ENCODE peak calls at places on chromosomes 11 and 22, in nine cellular contexts. P is hepatocyte, X is PC-3, G is GM23248, V is Karpas-422, O is SK-N-SH, M is HCT116, J is PC-9, R is MM.1S. Y is an unnamed sample. For H3K9me2 and H3K9me3, the result is how much of the 10 kb centered on the place peaks cover.

GRCh38 chr22:20242393-20243175 is 25.5 kb downstream of the RTN4R start:
- DNase-seq in P (no peak), X (no peak), G (no peak), V (no peak), O (no peak), M (no peak), J (no peak), R (no peak), Y (no peak)

GRCh38 chr22:44906999-44907644 is 102.7 kb downstream of the PHF21B start:
- DNase-seq in P (no peak), X (no peak), G (no peak), V (no peak), O (no peak), M (no peak), J (no peak), R (no peak), Y (no peak)

GRCh38 chr11:108852701-108853100 is 187.8 kb downstream of the DDX10 start:
- DNase-seq in P (no peak), X (no peak), G (no peak), V (no peak), O (no peak), M (no peak), J (no peak), R (no peak), Y (no peak)

GRCh38 chr11:4493480-4493818 is 11.0 kb downstream of the OR52K1 start:
- DNase-seq in P (no peak), X (no peak), G (no peak), V (no peak), O (no peak), M (no peak), J (no peak), R (no peak), Y (no peak)

GRCh38 chr11:71368966-71369365 is 79.2 kb downstream of the DHCR7 start:
- DNase-seq in P (no peak), X (no peak), G (no peak), V (no peak), O (no peak), M (no peak), J (no peak), R (no peak), Y (no peak)

GRCh38 chr22:22404598-22405284 is 103.8 kb downstream of the ZNF280B start:
- DNase-seq in P (no peak), X (no peak), G (no peak), V (peak), O (no peak), M (no peak), J (no peak), R (no peak), Y (peak)

GRCh38 chr11:134644489-134645456 is 232.7 kb upstream of the B3GAT1 start:
- DNase-seq in P (no peak), X (no peak), G (no peak), V (no peak), O (no peak), M (no peak), J (no peak), R (no peak), Y (no peak)

GRCh38 chr11:7657306-7658025 is 15.8 kb downstream of the CYB5R2 start:
- DNase-seq in P (peak), X (peak), G (peak), V (peak), O (peak), M (peak), J (peak), R (peak), Y (no peak)

GRCh38 chr11:121829159-121829643 is 286.8 kb downstream of the BLID start:
- DNase-seq in P (peak), X (peak), G (peak), V (no peak), O (no peak), M (peak), J (no peak), R (no peak), Y (no peak)

GRCh38 chr11:68314203-68314885 is 2.0 kb downstream of the LRP5 start:
- DNase-seq in P (no peak), X (no peak), G (no peak), V (no peak), O (peak), M (no peak), J (no peak), R (no peak), Y (no peak)

GRCh38 chr11:112459001-112459400 is 198.3 kb upstream of the PLET1 start:
- DNase-seq in P (no peak), X (no peak), G (peak), V (no peak), O (no peak), M (no peak), J (no peak), R (no peak), Y (no peak)

DNA sequence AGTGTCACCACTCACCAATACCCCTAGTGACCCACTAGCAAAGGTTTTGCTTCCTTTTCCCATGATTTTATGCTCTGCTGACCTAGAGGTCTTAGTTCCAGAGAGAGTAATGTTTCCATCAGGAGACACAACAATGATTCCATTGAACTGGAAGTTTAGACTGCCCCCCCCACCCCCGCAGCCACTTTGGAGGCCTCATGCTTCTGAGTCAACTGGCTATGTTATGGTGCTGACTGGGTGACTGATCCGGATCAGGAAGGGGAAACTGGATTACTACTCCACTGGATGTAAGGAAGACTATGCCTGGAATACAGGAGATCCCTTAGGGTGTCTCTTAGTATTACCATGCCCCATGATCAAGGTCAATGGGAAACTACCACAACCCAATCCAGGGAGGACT is 633.6 kb downstream of the OPCML start:
- DNase-seq in P (no peak), X (no peak), G (no peak), V (no peak), O (no peak), M (no peak), J (no peak), R (no peak), Y (no peak)
- H3K9me2 ChIP-seq in P (under half), X (under half), G (under half), V (under half), O (under half), M (under half), J (under half), R (under half), Y (under half)

GRCh38 chr22:38284042-38284402 is 11.2 kb upstream of the TMEM184B start:
- DNase-seq in P (peak), X (no peak), G (peak), V (no peak), O (no peak), M (no peak), J (no peak), R (no peak), Y (no peak)
- H3K4me2 ChIP-seq in P (peak), X (no peak), G (peak), V (no peak), O (no peak), M (peak), J (peak), R (no peak), Y (no peak)

GRCh38 chr22:49885281-49885680 is 31.6 kb downstream of the ZBED4 start:
- DNase-seq in P (no peak), X (no peak), G (no peak), V (no peak), O (no peak), M (no peak), J (no peak), R (no peak), Y (no peak)

GRCh38 chr22:49884503-49885260 is 31.0 kb downstream of the ZBED4 start:
- DNase-seq in P (no peak), X (no peak), G (no peak), V (no peak), O (no peak), M (no peak), J (no peak), R (no peak), Y (no peak)

GRCh38 chr22:49886346-49887073 is 31.7 kb downstream of the ALG12 start:
- DNase-seq in P (no peak), X (no peak), G (no peak), V (no peak), O (no peak), M (no peak), J (no peak), R (no peak), Y (no peak)

GRCh38 chr22:49887074-49887471 is 31.2 kb downstream of the ALG12 start:
- DNase-seq in P (no peak), X (no peak), G (no peak), V (no peak), O (no peak), M (no peak), J (no peak), R (no peak), Y (no peak)

DNA sequence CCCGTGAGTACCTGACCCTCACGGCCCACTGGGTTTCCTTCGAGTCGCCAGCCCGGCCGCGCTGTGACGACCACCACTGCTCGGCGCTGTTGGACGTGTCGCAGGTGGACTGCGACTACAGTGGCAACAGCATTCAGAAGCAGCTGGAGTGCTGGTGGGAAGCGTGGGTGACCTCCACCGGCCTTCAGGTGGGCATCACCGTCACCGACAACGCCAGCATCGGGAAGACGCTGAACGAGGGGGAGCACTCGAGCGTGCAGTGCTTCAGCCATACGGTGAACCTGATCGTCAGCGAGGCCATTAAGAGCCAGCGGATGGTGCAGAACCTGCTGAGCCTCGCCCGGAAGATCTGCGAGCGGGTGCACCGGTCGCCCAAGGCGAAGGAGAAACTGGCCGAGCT is 32.2 kb downstream of the ZBED4 start:
- DNase-seq in P (no peak), X (no peak), G (no peak), V (no peak), O (no peak), M (no peak), J (no peak), R (no peak), Y (no peak)
- H3K9me3 ChIP-seq in P (under half), X (under half), G (under half), V (under half), O (under half), M (under half), J (under half), R (under half), Y (under half)

GRCh38 chr11:132895340-132895739 is 637.0 kb downstream of the OPCML start:
- DNase-seq in P (peak), X (no peak), G (peak), V (no peak), O (no peak), M (no peak), J (no peak), R (no peak), Y (no peak)

GRCh38 chr11:132901638-132902610 is 630.4 kb downstream of the OPCML start:
- DNase-seq in P (no peak), X (no peak), G (peak), V (no peak), O (no peak), M (no peak), J (no peak), R (no peak), Y (no peak)

GRCh38 chr11:132894598-132894997 is 637.7 kb downstream of the OPCML start:
- DNase-seq in P (peak), X (no peak), G (no peak), V (no peak), O (no peak), M (no peak), J (no peak), R (no peak), Y (no peak)

GRCh38 chr11:132898021-132898420 is 634.3 kb downstream of the OPCML start:
- DNase-seq in P (no peak), X (no peak), G (no peak), V (no peak), O (no peak), M (no peak), J (no peak), R (no peak), Y (no peak)
- H3K9me2 ChIP-seq in P (under half), X (under half), G (under half), V (under half), O (under half), M (under half), J (under half), R (under half), Y (under half)

Y was measured in OCI-LY7.